ENCODE peak calls at places on chromosomes 11 and 22, in five cellular contexts. A, G, F, Y and Z are unnamed samples. For H3K4me1 and H3K9me3, the result is how much of the 10 kb centered on the place peaks cover.

GRCh38 chr11:86062719-86063118 is 6.2 kb downstream of the PICALM start:
- DNase-seq in A (no peak), G (no peak), F (no peak), Y (no peak), Z (no peak)

GRCh38 chr22:37211075-37211852 is 1.0 kb downstream of the SSTR3 start:
- DNase-seq in A (no peak), G (no peak), F (no peak), Y (no peak), Z (no peak)

GRCh38 chr11:71372693-71373657 is 75.2 kb downstream of the DHCR7 start:
- DNase-seq in A (no peak), G (no peak), F (no peak), Y (peak), Z (no peak)

GRCh38 chr11:16184588-16184987 is 171.8 kb downstream of the SOX6 start:
- DNase-seq in A (no peak), G (no peak), F (no peak), Y (no peak), Z (no peak)

GRCh38 chr11:60169264-60169915 is 13.5 kb downstream of the MS4A6A start:
- DNase-seq in A (peak), G (no peak), F (no peak), Y (no peak), Z (no peak)

GRCh38 chr11:112784323-112785073 is 176.7 kb upstream of the NCAM1 start:
- DNase-seq in A (peak), G (no peak), F (peak), Y (peak), Z (peak)

GRCh38 chr11:115580927-115581680 is 76.9 kb upstream of the CADM1 start:
- DNase-seq in A (no peak), G (no peak), F (peak), Y (peak), Z (peak)

GRCh38 chr11:19315511-19315910 is 74.8 kb upstream of the E2F8 start:
- DNase-seq in A (no peak), G (no peak), F (no peak), Y (no peak), Z (peak)

GRCh38 chr11:73308003-73308962 is at the start of gene ARHGEF17:
- DNase-seq in A (peak), G (peak), F (peak), Y (peak), Z (peak)

GRCh38 chr11:196786-197731 is 4.2 kb downstream of the SCGB1C1 start:
- DNase-seq in A (no peak), G (peak), F (no peak), Y (no peak), Z (peak)

GRCh38 chr11:76801736-76802135 is 18.6 kb downstream of the TSKU start:
- DNase-seq in A (no peak), G (no peak), F (no peak), Y (no peak), Z (no peak)

GRCh38 chr22:32100711-32101110 is 57.6 kb downstream of the SLC5A1 start:
- DNase-seq in A (no peak), G (no peak), F (no peak), Y (no peak), Z (no peak)

GRCh38 chr11:42013656-42014201 is 554.3 kb upstream of the LRRC4C start:
- DNase-seq in A (no peak), G (no peak), F (no peak), Y (no peak), Z (no peak)

GRCh38 chr11:65014146-65014960 is at the start of gene ARL2:
- DNase-seq in A (no peak), G (no peak), F (no peak), Y (no peak), Z (no peak)

GRCh38 chr11:113875414-113876073 is at the start of gene USP28:
- DNase-seq in A (peak), G (peak), F (peak), Y (peak), Z (peak)

GRCh38 chr11:67609316-67609715 is 2.6 kb downstream of the NDUFV1 start:
- DNase-seq in A (no peak), G (no peak), F (no peak), Y (no peak), Z (no peak)

GRCh38 chr11:94007426-94007825 is 13.7 kb upstream of the HEPHL1 start:
- DNase-seq in A (no peak), G (no peak), F (no peak), Y (no peak), Z (no peak)

GRCh38 chr22:46934746-46935491 is 172.5 kb downstream of the TBC1D22A start:
- DNase-seq in A (no peak), G (no peak), F (no peak), Y (no peak), Z (no peak)

GRCh38 chr22:32055069-32055468 is 12.0 kb downstream of the SLC5A1 start:
- DNase-seq in A (no peak), G (no peak), F (no peak), Y (no peak), Z (no peak)

GRCh38 chr11:115581871-115582639 is 77.8 kb upstream of the CADM1 start:
- DNase-seq in A (no peak), G (no peak), F (no peak), Y (peak), Z (no peak)

GRCh38 chr22:45608763-45609180 is 62.9 kb upstream of the ATXN10 start:
- DNase-seq in A (no peak), G (no peak), F (no peak), Y (no peak), Z (no peak)

GRCh38 chr22:40449676-40450035 is 79.3 kb downstream of the SGSM3 start:
- DNase-seq in A (no peak), G (no peak), F (no peak), Y (no peak), Z (no peak)
- H3K4me1 ChIP-seq in A (under half), G (under half), F (under half), Y (under half), Z (under half)

GRCh38 chr11:70140859-70141489 is 62.1 kb upstream of the FADD start:
- DNase-seq in A (no peak), G (no peak), F (no peak), Y (no peak), Z (no peak)
- H3K4me3 ChIP-seq in A (no peak), G (no peak), F (no peak), Y (no peak), Z (no peak)

DNA sequence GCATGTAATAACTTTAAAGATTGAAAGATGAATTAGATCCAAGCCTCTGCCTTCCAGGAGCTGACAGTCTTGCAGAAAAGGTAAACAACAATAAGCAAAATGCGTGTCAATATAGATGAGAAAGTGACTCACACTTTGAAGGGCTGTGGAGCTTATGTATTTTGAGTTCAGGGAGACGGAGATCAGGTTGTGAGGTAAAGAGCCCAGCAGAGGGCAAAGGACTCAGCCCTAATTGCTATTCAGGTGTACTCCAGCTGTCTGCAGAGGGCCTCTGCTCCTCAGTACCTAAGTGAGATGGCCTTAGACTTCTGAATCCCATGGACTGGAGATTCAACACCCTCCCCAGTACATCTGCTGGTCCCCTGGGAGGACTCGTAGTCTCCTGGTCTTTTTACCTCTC is 22.9 kb upstream of the CTR9 start:
- DNase-seq in A (no peak), G (no peak), F (no peak), Y (no peak), Z (no peak)
- H3K9me3 ChIP-seq in A (under half), G (under half), F (under half), Y (under half), Z (under half)

GRCh38 chr11:31806186-31806943 is 4.8 kb downstream of the PAX6 start:
- DNase-seq in A (no peak), G (no peak), F (no peak), Y (no peak), Z (peak)

GRCh38 chr11:31808268-31808667 is 2.9 kb downstream of the PAX6 start:
- DNase-seq in A (no peak), G (no peak), F (no peak), Y (no peak), Z (no peak)

GRCh38 chr11:31807791-31808074 is 3.4 kb downstream of the PAX6 start:
- DNase-seq in A (no peak), G (no peak), F (no peak), Y (no peak), Z (no peak)

GRCh38 chr11:31805629-31806185 is 5.4 kb downstream of the PAX6 start:
- DNase-seq in A (no peak), G (no peak), F (no peak), Y (no peak), Z (no peak)

DNA sequence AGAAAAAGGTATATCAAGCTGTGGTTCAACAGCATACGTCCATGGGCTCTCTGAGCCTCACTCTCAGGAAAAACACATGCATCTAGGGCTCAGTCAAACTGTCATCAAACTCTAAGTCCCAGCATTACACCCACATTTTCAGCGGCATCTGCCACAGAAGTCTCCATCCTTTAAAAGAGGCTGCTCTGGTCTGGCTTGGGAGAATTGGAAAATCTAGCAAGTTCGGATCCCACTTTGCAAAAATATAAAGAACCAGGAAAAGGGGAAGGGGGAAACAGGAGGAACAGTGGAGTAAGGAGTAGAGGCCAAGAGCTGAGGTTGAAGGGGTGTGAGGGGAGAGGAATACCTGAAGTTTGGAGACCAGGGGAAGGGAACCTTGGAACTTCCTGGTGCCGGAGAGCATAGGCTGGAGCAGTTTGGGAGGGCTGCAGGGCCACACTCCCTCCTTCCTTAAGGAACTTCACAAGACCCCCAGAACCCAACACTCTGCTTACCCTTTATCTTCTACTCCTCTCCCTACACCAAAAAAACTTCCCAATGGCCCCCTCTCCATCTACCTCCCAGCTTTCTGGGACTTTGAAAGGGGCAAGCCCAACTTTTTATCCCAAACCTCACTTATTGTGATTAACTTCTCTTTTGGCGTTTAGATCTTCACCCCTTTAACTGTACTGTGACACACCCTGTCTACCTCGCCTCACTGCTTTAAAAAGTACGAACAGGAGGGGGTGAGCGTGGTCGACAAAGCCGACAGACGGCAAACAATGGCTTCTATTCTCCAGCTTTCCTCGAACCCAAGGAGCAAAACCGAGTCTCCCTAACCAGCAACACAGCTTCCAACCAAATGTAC is 4.0 kb downstream of the PAX6 start:
- DNase-seq in A (no peak), G (no peak), F (no peak), Y (no peak), Z (no peak)
- H3K4me1 ChIP-seq in A (under half), G (under half), F (under half), Y (under half), Z (under half)

DNA sequence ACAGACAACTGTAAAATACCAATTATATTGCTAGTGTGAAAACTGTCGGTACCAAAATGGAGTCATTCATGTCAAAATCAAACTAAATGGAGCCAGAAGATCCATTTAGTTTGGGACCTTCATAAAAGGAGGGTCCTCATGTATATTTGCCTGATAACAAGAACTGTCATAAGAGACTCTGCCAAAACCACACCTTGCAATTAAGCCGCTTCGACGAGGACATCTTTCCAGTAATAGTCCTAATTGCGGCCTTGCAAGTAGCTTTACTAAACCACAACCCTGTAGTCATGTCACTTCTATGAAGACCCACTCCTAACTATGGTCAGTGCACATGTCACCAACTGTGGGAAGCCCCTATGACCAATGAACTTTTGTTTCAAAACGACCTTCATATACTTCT is 9.4 kb downstream of the UBQLN3 start:
- DNase-seq in A (no peak), G (no peak), F (no peak), Y (no peak), Z (no peak)
- H3K4me3 ChIP-seq in A (no peak), G (no peak), F (no peak), Y (no peak), Z (no peak)

GRCh38 chr11:45287316-45287903 is 1.3 kb upstream of the SYT13 start:
- DNase-seq in A (no peak), G (no peak), F (no peak), Y (peak), Z (no peak)

GRCh38 chr11:45289369-45289768 is 3.2 kb upstream of the SYT13 start:
- DNase-seq in A (no peak), G (no peak), F (no peak), Y (no peak), Z (no peak)

GRCh38 chr11:45290586-45290985 is 4.4 kb upstream of the SYT13 start:
- DNase-seq in A (no peak), G (no peak), F (no peak), Y (no peak), Z (no peak)

GRCh38 chr11:45285931-45286632 is at the start of gene SYT13:
- DNase-seq in A (no peak), G (no peak), F (peak), Y (peak), Z (peak)

GRCh38 chr11:45288395-45288794 is 2.3 kb upstream of the SYT13 start:
- DNase-seq in A (no peak), G (no peak), F (no peak), Y (no peak), Z (no peak)
- H3K9me3 ChIP-seq in A (under half), G (under half), F (under half), Y (under half), Z (under half)

DNA sequence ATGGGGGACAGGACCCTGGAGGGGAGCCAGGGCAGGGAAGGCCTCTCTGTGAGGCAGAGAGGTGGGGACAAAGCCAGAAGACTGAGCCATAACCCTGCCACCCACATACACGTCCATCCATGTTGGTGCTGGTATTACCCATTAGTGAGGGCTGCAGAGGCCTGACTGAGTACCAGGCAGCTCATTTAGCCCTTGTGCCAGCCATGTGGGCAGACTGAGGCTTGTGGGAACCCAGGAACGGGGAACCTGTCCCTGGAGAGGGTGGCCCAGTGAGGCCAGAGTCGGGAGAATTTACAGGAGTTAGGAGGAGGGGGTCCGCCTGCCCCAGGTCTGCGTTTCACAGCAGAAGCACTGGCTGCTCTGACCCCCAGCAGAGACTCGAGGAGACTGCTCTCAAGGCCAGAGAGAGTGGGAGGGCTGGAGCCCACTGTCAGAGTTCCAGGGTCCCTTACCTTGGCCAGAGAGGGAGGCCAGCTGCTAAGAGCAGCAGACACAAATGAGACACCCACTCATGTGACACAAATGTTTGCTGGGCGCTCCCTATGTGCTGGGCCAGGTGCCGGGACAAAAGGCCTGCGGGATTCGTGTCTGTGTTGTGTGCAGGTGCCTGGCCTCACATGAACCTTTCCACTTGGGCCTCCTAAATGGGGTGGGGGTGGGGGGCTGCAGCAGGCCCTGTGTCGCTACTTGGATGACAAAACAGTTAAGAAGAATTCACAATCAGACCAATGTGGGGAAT is 2.7 kb upstream of the TNFRSF13C start:
- DNase-seq in A (no peak), G (no peak), F (no peak), Y (no peak), Z (no peak)
- H3K4me1 ChIP-seq in A (under half), G (under half), F (under half), Y (under half), Z (under half)

GRCh38 chr11:119424276-119424675 is 1.3 kb upstream of the THY1 start:
- DNase-seq in A (no peak), G (no peak), F (no peak), Y (no peak), Z (no peak)
- H3K4me3 ChIP-seq in A (no peak), G (no peak), F (no peak), Y (no peak), Z (no peak)